ENCODE peak calls at places on chromosomes 4 and X, in ten cellular contexts. K is CD8-positive, alpha-beta memory T cell; S is OCI-M1; N is ACHN; G is T-cell; B is SJSA1; Y is SW 1271; M is NCI-H748 treated with DMSO at 0.1 percent for 48 hours; O is T follicular helper cell; V is NCI-H460. T is an unnamed sample.

GRCh38 chr4:41232406-41232805 is 18.1 kb upstream of the APBB2 start:
- DNase-seq in G (no peak), N (no peak), K (no peak), B (no peak), O (no peak), M (no peak), V (no peak), S (no peak), Y (peak; percentile 9), T (no peak)

GRCh38 chr4:118742050-118742449 is 56.9 kb downstream of the METTL14 start:
- DNase-seq in O (no peak), Y (no peak), K (no peak), S (no peak), B (no peak), V (no peak), N (no peak), M (no peak), G (no peak), T (no peak)

GRCh38 chrX:19904778-19905367 is 17.5 kb upstream of the SH3KBP1 start:
- DNase-seq in B (peak; percentile 3), K (no peak), S (peak; percentile 65), M (peak; percentile 49), N (peak; percentile 40), G (no peak), V (peak; percentile 35), Y (peak; percentile 0), O (no peak), T (peak; percentile 49)

GRCh38 chr4:89357346-89357745 is 49.7 kb upstream of the GPRIN3 start:
- DNase-seq in O (no peak), N (no peak), B (no peak), M (no peak), K (no peak), Y (no peak), V (no peak), S (no peak), G (no peak), T (no peak)

GRCh38 chr4:143337600-143338287 is 1.1 kb downstream of the GAB1 start:
- DNase-seq in Y (no peak), O (no peak), G (no peak), N (peak; percentile 59), B (peak; percentile 42), S (peak; percentile 81), K (no peak), M (no peak), V (no peak), T (no peak)

GRCh38 chr4:77010841-77011354 is 61.3 kb downstream of the SEPTIN11 start:
- DNase-seq in K (no peak), V (no peak), G (no peak), S (no peak), O (no peak), N (no peak), Y (no peak), B (peak; percentile 65), M (no peak), T (no peak)

GRCh38 chr4:156185514-156185913 is 231.8 kb upstream of the CTSO start:
- DNase-seq in G (no peak), K (no peak), V (no peak), N (no peak), O (no peak), B (no peak), Y (no peak), S (no peak), M (no peak), T (no peak)

GRCh38 chr4:95165926-95166524 is 382.7 kb downstream of the UNC5C start:
- DNase-seq in O (no peak), K (no peak), B (peak; percentile 41), V (peak; percentile 48), S (peak; percentile 83), N (peak; percentile 50), G (peak; percentile 12), Y (peak; percentile 42), M (peak; percentile 72), T (peak; percentile 67)

GRCh38 chrX:41670108-41670507 is 18.7 kb upstream of the GPR34 start:
- DNase-seq in G (no peak), V (no peak), S (no peak), M (no peak), N (no peak), K (no peak), B (no peak), Y (no peak), O (no peak), T (no peak)

GRCh38 chrX:110317079-110317819 is 636 bp downstream of the AMMECR1 start:
- DNase-seq in S (peak; percentile 75), N (peak; percentile 12), G (peak; percentile 8), Y (no peak), M (no peak), K (peak; percentile 6), V (no peak), O (peak; percentile 3), B (peak; percentile 23), T (no peak)

GRCh38 chr4:112516401-112517066 is 554 bp upstream of the NEUROG2 start:
- DNase-seq in Y (no peak), N (no peak), S (peak; percentile 92), V (no peak), M (peak; percentile 15), O (no peak), K (no peak), B (no peak), G (no peak), T (peak; percentile 15)

GRCh38 chr4:99815597-99816011 is 1.0 kb upstream of the DAPP1 start:
- DNase-seq in M (no peak), O (no peak), S (no peak), K (no peak), V (no peak), B (no peak), N (no peak), G (no peak), Y (no peak), T (peak; percentile 78)

GRCh38 chr4:26751004-26751403 is 109.6 kb upstream of the STIM2 start:
- DNase-seq in O (no peak), N (no peak), G (no peak), K (no peak), V (no peak), B (no peak), S (peak; percentile 14), Y (no peak), M (no peak), T (no peak)

GRCh38 chrX:97389761-97390192 is 506.1 kb downstream of the RPA4 start:
- DNase-seq in Y (no peak), N (peak; percentile 71), G (no peak), K (no peak), M (no peak), S (peak; percentile 9), B (peak; percentile 16), O (no peak), V (peak; percentile 28), T (no peak)

GRCh38 chr4:53193111-53193510 is 172.8 kb downstream of the SCFD2 start:
- DNase-seq in S (no peak), Y (no peak), V (no peak), G (no peak), O (no peak), N (no peak), M (no peak), B (no peak), K (no peak), T (no peak)

GRCh38 chrX:6199519-6199918 is 29.1 kb downstream of the NLGN4X start:
- DNase-seq in N (no peak), M (no peak), Y (no peak), O (no peak), B (no peak), K (no peak), V (no peak), S (no peak), G (no peak), T (no peak)

GRCh38 chr4:2843909-2844584 is 403 bp downstream of the ADD1 start:
- DNase-seq in S (peak; percentile 47), M (no peak), Y (no peak), B (peak; percentile 21), K (no peak), N (peak; percentile 36), V (no peak), O (no peak), G (no peak), T (no peak)

GRCh38 chrX:69066966-69067525 is 98.2 kb downstream of the PJA1 start:
- DNase-seq in K (no peak), V (no peak), M (no peak), B (no peak), N (no peak), S (no peak), O (no peak), G (no peak), Y (no peak), T (no peak)

GRCh38 chrX:38304010-38304409 is 23.3 kb downstream of the RPGR start:
- DNase-seq in K (no peak), M (no peak), Y (no peak), S (peak; percentile 1), B (no peak), N (peak; percentile 17), V (no peak), O (no peak), G (no peak), T (no peak)

GRCh38 chrX:112851806-112852205 is 11.2 kb upstream of the AMOT start:
- DNase-seq in S (no peak), V (no peak), Y (no peak), N (no peak), O (no peak), B (no peak), M (no peak), K (no peak), G (no peak), T (no peak)

GRCh38 chrX:17547658-17548057 is 172.7 kb downstream of the NHS start:
- DNase-seq in B (peak; percentile 58), N (peak; percentile 82), O (no peak), V (peak; percentile 27), Y (peak; percentile 25), S (peak; percentile 39), G (no peak), K (no peak), M (peak; percentile 25), T (peak; percentile 73)

GRCh38 chr4:183408791-183409190 is 35.6 kb upstream of the CDKN2AIP start:
- DNase-seq in S (peak; percentile 21), O (no peak), G (no peak), K (no peak), V (no peak), N (peak; percentile 62), M (no peak), B (no peak), Y (no peak), T (no peak)

GRCh38 chrX:120140293-120140981 is 18.0 kb upstream of the RHOXF2 start:
- DNase-seq in N (no peak), O (no peak), M (no peak), Y (no peak), G (no peak), S (no peak), V (no peak), K (no peak), B (no peak), T (no peak)

GRCh38 chrX:12693754-12694153 is 97.5 kb upstream of the PRPS2 start:
- DNase-seq in K (no peak), O (no peak), G (no peak), B (no peak), V (no peak), S (no peak), N (no peak), M (no peak), Y (no peak), T (no peak)

GRCh38 chr4:27316176-27316575 is 455.5 kb downstream of the STIM2 start:
- DNase-seq in M (no peak), K (no peak), G (no peak), V (no peak), B (no peak), Y (no peak), N (no peak), O (no peak), S (no peak), T (no peak)

GRCh38 chr4:6595897-6596537 is 21.0 kb downstream of the MAN2B2 start:
- DNase-seq in G (no peak), K (no peak), B (no peak), S (peak; percentile 8), V (no peak), N (no peak), M (no peak), Y (no peak), O (no peak), T (no peak)

GRCh38 chrX:153966841-153967535 is 4.6 kb downstream of the HCFC1 start:
- DNase-seq in G (peak; percentile 32), O (no peak), S (no peak), K (peak; percentile 30), B (no peak), Y (no peak), N (no peak), V (no peak), M (no peak), T (no peak)

GRCh38 chr4:83207497-83208105 is 77.0 kb downstream of the COQ2 start:
- DNase-seq in O (no peak), M (no peak), Y (peak; percentile 71), N (peak; percentile 76), G (no peak), K (no peak), S (no peak), V (peak; percentile 60), B (peak; percentile 98), T (no peak)

T was measured in NCI-H345.